ENCODE peak calls at places on chromosomes 11 and 22, in seven cellular contexts. T is SK-N-SH treated with all-trans-retinoic acid at 6 μM for 48 hours, J is heart left ventricle, W is T-helper 17 cell, L is upper lobe of left lung, A is lower lobe of right lung, K is left lung. Z is an unnamed sample.

GRCh38 chr22:49856766-49857618 is 3.3 kb downstream of the ZBED4 start:
- ATAC-seq in T (no peak), J (no peak), W (no peak), L (no peak), A (no peak), K (no peak), Z (no peak)

GRCh38 chr22:32545801-32546200 is 71.2 kb downstream of the FBXO7 start:
- ATAC-seq in T (no peak), J (no peak), W (no peak), L (no peak), A (peak), K (peak), Z (no peak)

GRCh38 chr11:30368394-30368793 is 45.5 kb downstream of the ARL14EP start:
- ATAC-seq in T (no peak), J (no peak), W (no peak), L (no peak), A (no peak), K (no peak), Z (no peak)

GRCh38 chr11:95650271-95650670 is 139.3 kb downstream of the FAM76B start:
- ATAC-seq in T (no peak), J (no peak), W (no peak), L (no peak), A (no peak), K (no peak), Z (no peak)

GRCh38 chr22:39282642-39283311 is 36.6 kb downstream of the RPL3 start:
- ATAC-seq in T (no peak), J (peak), W (no peak), L (peak), A (peak), K (peak), Z (peak)

GRCh38 chr11:36007127-36007824 is 63.4 kb downstream of the LDLRAD3 start:
- ATAC-seq in T (no peak), J (no peak), W (no peak), L (no peak), A (no peak), K (no peak), Z (peak)

GRCh38 chr11:81331611-81332205 is 1402.0 kb downstream of the FAM181B start:
- ATAC-seq in T (no peak), J (no peak), W (no peak), L (no peak), A (no peak), K (no peak), Z (no peak)

GRCh38 chr22:31104869-31105268 is 2.5 kb downstream of the SELENOM start:
- ATAC-seq in T (no peak), J (no peak), W (no peak), L (no peak), A (no peak), K (no peak), Z (no peak)

GRCh38 chr11:111635706-111636045 is 33.4 kb downstream of the SIK2 start:
- ATAC-seq in T (peak), J (peak), W (no peak), L (peak), A (no peak), K (peak), Z (no peak)

GRCh38 chr11:118592616-118593367 is 14.6 kb upstream of the PHLDB1 start:
- ATAC-seq in T (no peak), J (peak), W (no peak), L (no peak), A (peak), K (peak), Z (no peak)

GRCh38 chr11:35558468-35558867 is 33.1 kb upstream of the PAMR1 start:
- ATAC-seq in T (no peak), J (peak), W (no peak), L (peak), A (no peak), K (peak), Z (no peak)

GRCh38 chr11:8959546-8960166 is 4.6 kb downstream of the TMEM9B start:
- ATAC-seq in T (peak), J (peak), W (no peak), L (peak), A (peak), K (peak), Z (no peak)

GRCh38 chr11:10990160-10990559 is 132.3 kb upstream of the ZBED5 start:
- ATAC-seq in T (no peak), J (no peak), W (no peak), L (peak), A (no peak), K (peak), Z (no peak)

GRCh38 chr11:69131644-69132300 is 24.0 kb upstream of the SMIM38 start:
- ATAC-seq in T (peak), J (peak), W (no peak), L (peak), A (peak), K (peak), Z (peak)

GRCh38 chr11:63687845-63688244 is 6.5 kb downstream of the RTN3 start:
- ATAC-seq in T (no peak), J (no peak), W (no peak), L (no peak), A (no peak), K (no peak), Z (peak)

GRCh38 chr11:130448416-130449068 is at the start of gene ADAMTS15:
- ATAC-seq in T (peak), J (peak), W (peak), L (peak), A (peak), K (peak), Z (peak)

GRCh38 chr11:62592216-62592815 is 993 bp upstream of the TUT1 start:
- ATAC-seq in T (peak), J (no peak), W (no peak), L (peak), A (peak), K (no peak), Z (no peak)

GRCh38 chr11:45798793-45799441 is 6.0 kb upstream of the SLC35C1 start:
- ATAC-seq in T (no peak), J (no peak), W (no peak), L (no peak), A (peak), K (peak), Z (peak)

GRCh38 chr11:117723625-117724024 is 73.4 kb downstream of the DSCAML1 start:
- ATAC-seq in T (no peak), J (no peak), W (no peak), L (peak), A (no peak), K (no peak), Z (no peak)

GRCh38 chr11:116375221-116375620 is 397.6 kb downstream of the BUD13 start:
- ATAC-seq in T (no peak), J (no peak), W (no peak), L (no peak), A (no peak), K (no peak), Z (no peak)

Z was measured in esophagus mucosa.